ENCODE peak calls at places on chromosomes 13 and 19, in nine cellular contexts. One of them, this sample, is unnamed.

GRCh38 chr19:16889429-16889882 is 657 bp downstream of the F2RL3 start:
- DNase-seq in nephron progenitor cell: no peak
- DNase-seq in ascending aorta: no peak
- DNase-seq in endothelial cell: no peak
- DNase-seq in CD8-positive, alpha-beta T cell: no peak
- DNase-seq in adrenal gland: peak
- DNase-seq in stomach: no peak
- DNase-seq in testis: peak
- DNase-seq in progenitor cell of endocrine pancreas: no peak
- DNase-seq in this sample: no peak

GRCh38 chr13:112619730-112620639 is 32.0 kb upstream of the TUBGCP3 start:
- DNase-seq in nephron progenitor cell: peak
- DNase-seq in ascending aorta: no peak
- DNase-seq in endothelial cell: peak
- DNase-seq in CD8-positive, alpha-beta T cell: no peak
- DNase-seq in adrenal gland: peak
- DNase-seq in stomach: no peak
- DNase-seq in testis: peak
- DNase-seq in progenitor cell of endocrine pancreas: peak
- DNase-seq in this sample: no peak

GRCh38 chr19:966481-967088 is 17.6 kb upstream of the WDR18 start:
- DNase-seq in nephron progenitor cell: no peak
- DNase-seq in ascending aorta: no peak
- DNase-seq in endothelial cell: no peak
- DNase-seq in CD8-positive, alpha-beta T cell: no peak
- DNase-seq in adrenal gland: no peak
- DNase-seq in stomach: no peak
- DNase-seq in testis: no peak
- DNase-seq in progenitor cell of endocrine pancreas: no peak
- DNase-seq in this sample: no peak

GRCh38 chr13:21119526-21119925 is 56.8 kb downstream of the SKA3 start:
- DNase-seq in nephron progenitor cell: no peak
- DNase-seq in ascending aorta: no peak
- DNase-seq in endothelial cell: no peak
- DNase-seq in CD8-positive, alpha-beta T cell: no peak
- DNase-seq in adrenal gland: no peak
- DNase-seq in stomach: no peak
- DNase-seq in testis: no peak
- DNase-seq in progenitor cell of endocrine pancreas: no peak
- DNase-seq in this sample: no peak

GRCh38 chr13:69601661-69602060 is 506.0 kb upstream of the ATXN8OS start:
- DNase-seq in nephron progenitor cell: no peak
- DNase-seq in ascending aorta: no peak
- DNase-seq in endothelial cell: no peak
- DNase-seq in CD8-positive, alpha-beta T cell: no peak
- DNase-seq in adrenal gland: no peak
- DNase-seq in stomach: no peak
- DNase-seq in testis: no peak
- DNase-seq in progenitor cell of endocrine pancreas: no peak
- DNase-seq in this sample: no peak

GRCh38 chr19:30593358-30593757 is 221.2 kb downstream of the ZNF536 start:
- DNase-seq in nephron progenitor cell: no peak
- DNase-seq in ascending aorta: peak
- DNase-seq in endothelial cell: no peak
- DNase-seq in CD8-positive, alpha-beta T cell: no peak
- DNase-seq in adrenal gland: no peak
- DNase-seq in stomach: no peak
- DNase-seq in testis: no peak
- DNase-seq in progenitor cell of endocrine pancreas: no peak
- DNase-seq in this sample: no peak

GRCh38 chr13:43572601-43573360 is 214.0 kb downstream of the ENOX1 start:
- DNase-seq in nephron progenitor cell: no peak
- DNase-seq in ascending aorta: no peak
- DNase-seq in endothelial cell: no peak
- DNase-seq in CD8-positive, alpha-beta T cell: no peak
- DNase-seq in adrenal gland: no peak
- DNase-seq in stomach: no peak
- DNase-seq in testis: no peak
- DNase-seq in progenitor cell of endocrine pancreas: no peak
- DNase-seq in this sample: no peak

GRCh38 chr19:52742516-52742915 is 7.7 kb upstream of the ZNF611 start:
- DNase-seq in nephron progenitor cell: no peak
- DNase-seq in ascending aorta: no peak
- DNase-seq in endothelial cell: no peak
- DNase-seq in CD8-positive, alpha-beta T cell: no peak
- DNase-seq in adrenal gland: no peak
- DNase-seq in stomach: no peak
- DNase-seq in testis: no peak
- DNase-seq in progenitor cell of endocrine pancreas: no peak
- DNase-seq in this sample: no peak

GRCh38 chr13:112901951-112902651 is 66.9 kb upstream of the MCF2L start:
- DNase-seq in nephron progenitor cell: no peak
- DNase-seq in ascending aorta: no peak
- DNase-seq in endothelial cell: no peak
- DNase-seq in CD8-positive, alpha-beta T cell: no peak
- DNase-seq in adrenal gland: no peak
- DNase-seq in stomach: peak
- DNase-seq in testis: no peak
- DNase-seq in progenitor cell of endocrine pancreas: no peak
- DNase-seq in this sample: no peak

GRCh38 chr13:51935326-51936171 is 73.8 kb downstream of the CCDC70 start:
- DNase-seq in nephron progenitor cell: peak
- DNase-seq in ascending aorta: no peak
- DNase-seq in endothelial cell: peak
- DNase-seq in CD8-positive, alpha-beta T cell: no peak
- DNase-seq in adrenal gland: no peak
- DNase-seq in stomach: peak
- DNase-seq in testis: peak
- DNase-seq in progenitor cell of endocrine pancreas: peak
- DNase-seq in this sample: no peak

GRCh38 chr13:107421028-107421427 is 794.3 kb downstream of the LIG4 start:
- DNase-seq in nephron progenitor cell: no peak
- DNase-seq in ascending aorta: no peak
- DNase-seq in endothelial cell: no peak
- DNase-seq in CD8-positive, alpha-beta T cell: no peak
- DNase-seq in adrenal gland: no peak
- DNase-seq in stomach: no peak
- DNase-seq in testis: no peak
- DNase-seq in progenitor cell of endocrine pancreas: no peak
- DNase-seq in this sample: no peak

GRCh38 chr19:18520848-18521691 is 800 bp downstream of the ELL start:
- DNase-seq in nephron progenitor cell: peak
- DNase-seq in ascending aorta: peak
- DNase-seq in endothelial cell: peak
- DNase-seq in CD8-positive, alpha-beta T cell: peak
- DNase-seq in adrenal gland: peak
- DNase-seq in stomach: peak
- DNase-seq in testis: no peak
- DNase-seq in progenitor cell of endocrine pancreas: no peak
- DNase-seq in this sample: no peak

GRCh38 chr13:109718726-109719125 is 67.7 kb downstream of the IRS2 start:
- DNase-seq in nephron progenitor cell: no peak
- DNase-seq in ascending aorta: no peak
- DNase-seq in endothelial cell: no peak
- DNase-seq in CD8-positive, alpha-beta T cell: no peak
- DNase-seq in adrenal gland: no peak
- DNase-seq in stomach: no peak
- DNase-seq in testis: no peak
- DNase-seq in progenitor cell of endocrine pancreas: no peak
- DNase-seq in this sample: no peak

GRCh38 chr13:95185851-95186250 is 115.4 kb downstream of the ABCC4 start:
- DNase-seq in nephron progenitor cell: no peak
- DNase-seq in ascending aorta: no peak
- DNase-seq in endothelial cell: no peak
- DNase-seq in CD8-positive, alpha-beta T cell: peak
- DNase-seq in adrenal gland: no peak
- DNase-seq in stomach: no peak
- DNase-seq in testis: no peak
- DNase-seq in progenitor cell of endocrine pancreas: no peak
- DNase-seq in this sample: no peak

GRCh38 chr13:91383836-91384235 is 14.6 kb upstream of the GPC5 start:
- DNase-seq in nephron progenitor cell: no peak
- DNase-seq in ascending aorta: no peak
- DNase-seq in endothelial cell: no peak
- DNase-seq in CD8-positive, alpha-beta T cell: no peak
- DNase-seq in adrenal gland: no peak
- DNase-seq in stomach: no peak
- DNase-seq in testis: no peak
- DNase-seq in progenitor cell of endocrine pancreas: no peak
- DNase-seq in this sample: no peak

GRCh38 chr13:91384891-91385290 is 13.5 kb upstream of the GPC5 start:
- DNase-seq in nephron progenitor cell: no peak
- DNase-seq in ascending aorta: no peak
- DNase-seq in endothelial cell: no peak
- DNase-seq in CD8-positive, alpha-beta T cell: no peak
- DNase-seq in adrenal gland: no peak
- DNase-seq in stomach: no peak
- DNase-seq in testis: no peak
- DNase-seq in progenitor cell of endocrine pancreas: no peak
- DNase-seq in this sample: no peak

GRCh38 chr13:91381371-91381770 is 17.1 kb upstream of the GPC5 start:
- DNase-seq in nephron progenitor cell: no peak
- DNase-seq in ascending aorta: no peak
- DNase-seq in endothelial cell: no peak
- DNase-seq in CD8-positive, alpha-beta T cell: no peak
- DNase-seq in adrenal gland: no peak
- DNase-seq in stomach: no peak
- DNase-seq in testis: peak
- DNase-seq in progenitor cell of endocrine pancreas: no peak
- DNase-seq in this sample: no peak
- TF ChIP-seq CTCF in nephron progenitor cell: peak
- TF ChIP-seq CTCF in ascending aorta: no peak
- TF ChIP-seq CTCF in endothelial cell: no peak
- TF ChIP-seq CTCF in CD8-positive, alpha-beta T cell: no peak
- TF ChIP-seq CTCF in adrenal gland: peak
- TF ChIP-seq CTCF in stomach: no peak
- TF ChIP-seq CTCF in testis: no peak
- TF ChIP-seq CTCF in progenitor cell of endocrine pancreas: peak
- TF ChIP-seq CTCF in this sample: peak

GRCh38 chr19:4547303-4548237 is 7.7 kb upstream of the LRG1 start:
- DNase-seq in nephron progenitor cell: no peak
- DNase-seq in ascending aorta: no peak
- DNase-seq in endothelial cell: no peak
- DNase-seq in CD8-positive, alpha-beta T cell: no peak
- DNase-seq in adrenal gland: peak
- DNase-seq in stomach: peak
- DNase-seq in testis: peak
- DNase-seq in progenitor cell of endocrine pancreas: no peak
- DNase-seq in this sample: no peak
- TF ChIP-seq CTCF in nephron progenitor cell: no peak
- TF ChIP-seq CTCF in ascending aorta: no peak
- TF ChIP-seq CTCF in endothelial cell: no peak
- TF ChIP-seq CTCF in CD8-positive, alpha-beta T cell: no peak
- TF ChIP-seq CTCF in adrenal gland: no peak
- TF ChIP-seq CTCF in stomach: peak
- TF ChIP-seq CTCF in testis: no peak
- TF ChIP-seq CTCF in progenitor cell of endocrine pancreas: peak
- TF ChIP-seq CTCF in this sample: peak

GRCh38 chr13:28753946-28754345 is 35.2 kb upstream of the SLC46A3 start:
- DNase-seq in nephron progenitor cell: no peak
- DNase-seq in ascending aorta: no peak
- DNase-seq in endothelial cell: no peak
- DNase-seq in CD8-positive, alpha-beta T cell: no peak
- DNase-seq in adrenal gland: no peak
- DNase-seq in stomach: no peak
- DNase-seq in testis: no peak
- DNase-seq in progenitor cell of endocrine pancreas: no peak
- DNase-seq in this sample: no peak

GRCh38 chr13:28755546-28755870 is 36.7 kb upstream of the SLC46A3 start:
- DNase-seq in nephron progenitor cell: no peak
- DNase-seq in ascending aorta: no peak
- DNase-seq in endothelial cell: no peak
- DNase-seq in CD8-positive, alpha-beta T cell: no peak
- DNase-seq in adrenal gland: no peak
- DNase-seq in stomach: no peak
- DNase-seq in testis: no peak
- DNase-seq in progenitor cell of endocrine pancreas: no peak
- DNase-seq in this sample: no peak

GRCh38 chr13:28754698-28755545 is 36.2 kb upstream of the SLC46A3 start:
- DNase-seq in nephron progenitor cell: no peak
- DNase-seq in ascending aorta: no peak
- DNase-seq in endothelial cell: peak
- DNase-seq in CD8-positive, alpha-beta T cell: no peak
- DNase-seq in adrenal gland: no peak
- DNase-seq in stomach: no peak
- DNase-seq in testis: no peak
- DNase-seq in progenitor cell of endocrine pancreas: no peak
- DNase-seq in this sample: no peak

GRCh38 chr13:28751210-28751935 is 32.6 kb upstream of the SLC46A3 start:
- DNase-seq in nephron progenitor cell: no peak
- DNase-seq in ascending aorta: no peak
- DNase-seq in endothelial cell: no peak
- DNase-seq in CD8-positive, alpha-beta T cell: no peak
- DNase-seq in adrenal gland: no peak
- DNase-seq in stomach: no peak
- DNase-seq in testis: no peak
- DNase-seq in progenitor cell of endocrine pancreas: no peak
- DNase-seq in this sample: no peak

DNA sequence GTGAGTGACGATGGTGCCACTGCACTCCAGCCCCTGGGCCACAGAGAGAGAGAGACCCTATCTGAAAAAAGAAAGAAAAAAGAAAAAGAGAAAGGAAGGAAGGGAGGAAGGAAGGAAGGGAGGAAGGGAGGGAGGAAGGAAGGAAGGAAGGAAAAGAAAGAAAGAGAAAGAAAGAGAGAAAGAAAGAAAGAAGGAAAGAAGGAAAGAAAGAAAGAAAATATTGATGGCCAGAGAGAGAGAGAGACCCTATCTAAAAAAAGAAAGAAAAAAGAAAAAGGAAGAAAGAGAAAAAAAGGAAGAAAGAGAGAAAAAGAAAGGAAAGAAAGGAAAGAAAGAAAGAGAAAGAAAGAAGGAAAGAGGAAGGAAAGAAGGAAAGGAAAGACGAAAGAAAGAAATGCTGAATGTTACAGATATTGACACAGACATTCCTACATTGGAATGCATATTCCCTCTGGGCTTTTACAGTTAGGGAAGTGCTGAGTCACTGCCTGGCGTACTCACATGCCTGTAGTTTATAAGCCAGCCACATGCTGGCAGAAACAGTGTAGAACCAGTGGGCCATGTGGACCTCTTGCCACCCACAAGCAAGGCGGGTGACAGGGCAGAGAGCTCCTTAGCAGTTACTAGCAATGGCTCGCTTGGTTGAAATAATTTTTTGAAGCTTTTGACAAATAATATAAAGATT is 34.6 kb upstream of the SLC46A3 start:
- DNase-seq in nephron progenitor cell: no peak
- DNase-seq in ascending aorta: peak
- DNase-seq in endothelial cell: no peak
- DNase-seq in CD8-positive, alpha-beta T cell: no peak
- DNase-seq in adrenal gland: peak
- DNase-seq in stomach: peak
- DNase-seq in testis: peak
- DNase-seq in progenitor cell of endocrine pancreas: no peak
- DNase-seq in this sample: no peak
- TF ChIP-seq CTCF in nephron progenitor cell: no peak
- TF ChIP-seq CTCF in ascending aorta: peak
- TF ChIP-seq CTCF in endothelial cell: no peak
- TF ChIP-seq CTCF in CD8-positive, alpha-beta T cell: no peak
- TF ChIP-seq CTCF in adrenal gland: peak
- TF ChIP-seq CTCF in stomach: no peak
- TF ChIP-seq CTCF in testis: no peak
- TF ChIP-seq CTCF in progenitor cell of endocrine pancreas: no peak
- TF ChIP-seq CTCF in this sample: no peak

GRCh38 chr13:99028890-99029289 is 51.0 kb upstream of the DOCK9 start:
- DNase-seq in nephron progenitor cell: no peak
- DNase-seq in ascending aorta: no peak
- DNase-seq in endothelial cell: no peak
- DNase-seq in CD8-positive, alpha-beta T cell: peak
- DNase-seq in adrenal gland: no peak
- DNase-seq in stomach: no peak
- DNase-seq in testis: no peak
- DNase-seq in progenitor cell of endocrine pancreas: no peak
- DNase-seq in this sample: no peak
- TF ChIP-seq CTCF in nephron progenitor cell: no peak
- TF ChIP-seq CTCF in ascending aorta: no peak
- TF ChIP-seq CTCF in endothelial cell: peak
- TF ChIP-seq CTCF in CD8-positive, alpha-beta T cell: peak
- TF ChIP-seq CTCF in adrenal gland: no peak
- TF ChIP-seq CTCF in stomach: no peak
- TF ChIP-seq CTCF in testis: no peak
- TF ChIP-seq CTCF in progenitor cell of endocrine pancreas: peak
- TF ChIP-seq CTCF in this sample: peak